ENCODE peak calls at places on chromosome 1, in seven cellular contexts. One of them, this sample, is unnamed.

GRCh38 chr1:226162898-226163297 is 23.6 kb downstream of the ACBD3 start:
- DNase-seq in right cardiac atrium: no peak
- DNase-seq in activated T-helper 1 cell treated with Interleukin-2 at 50 U/mL for 16 hours: no peak
- DNase-seq in cardiac septum: no peak
- DNase-seq in KBM-7: no peak
- DNase-seq in EH: no peak
- DNase-seq in HT1080: no peak
- DNase-seq in this sample: no peak

GRCh38 chr1:84708031-84708430 is 17.8 kb upstream of the SSX2IP start:
- DNase-seq in cardiac septum: no peak
- DNase-seq in KBM-7: no peak
- DNase-seq in right cardiac atrium: no peak
- DNase-seq in HT1080: no peak
- DNase-seq in EH: peak
- DNase-seq in activated T-helper 1 cell treated with Interleukin-2 at 50 U/mL for 16 hours: no peak
- DNase-seq in this sample: no peak

GRCh38 chr1:115838805-115839705 is 1.9 kb downstream of the NHLH2 start:
- DNase-seq in KBM-7: peak
- DNase-seq in right cardiac atrium: peak
- DNase-seq in cardiac septum: no peak
- DNase-seq in EH: peak
- DNase-seq in activated T-helper 1 cell treated with Interleukin-2 at 50 U/mL for 16 hours: no peak
- DNase-seq in HT1080: no peak
- DNase-seq in this sample: no peak

GRCh38 chr1:149879556-149879955 is 19.8 kb upstream of the BOLA1 start:
- DNase-seq in EH: no peak
- DNase-seq in right cardiac atrium: no peak
- DNase-seq in activated T-helper 1 cell treated with Interleukin-2 at 50 U/mL for 16 hours: no peak
- DNase-seq in KBM-7: no peak
- DNase-seq in cardiac septum: no peak
- DNase-seq in HT1080: no peak
- DNase-seq in this sample: no peak

GRCh38 chr1:112021263-112021662 is 31.8 kb upstream of the KCND3 start:
- DNase-seq in KBM-7: no peak
- DNase-seq in cardiac septum: no peak
- DNase-seq in HT1080: no peak
- DNase-seq in right cardiac atrium: no peak
- DNase-seq in activated T-helper 1 cell treated with Interleukin-2 at 50 U/mL for 16 hours: no peak
- DNase-seq in EH: no peak
- DNase-seq in this sample: no peak

GRCh38 chr1:169676001-169676400 is 35.4 kb downstream of the SELL start:
- DNase-seq in right cardiac atrium: no peak
- DNase-seq in activated T-helper 1 cell treated with Interleukin-2 at 50 U/mL for 16 hours: no peak
- DNase-seq in cardiac septum: no peak
- DNase-seq in KBM-7: no peak
- DNase-seq in HT1080: peak
- DNase-seq in EH: peak
- DNase-seq in this sample: no peak

GRCh38 chr1:36324322-36324802 is 917 bp upstream of the EVA1B start:
- DNase-seq in activated T-helper 1 cell treated with Interleukin-2 at 50 U/mL for 16 hours: no peak
- DNase-seq in KBM-7: no peak
- DNase-seq in right cardiac atrium: no peak
- DNase-seq in cardiac septum: no peak
- DNase-seq in EH: peak
- DNase-seq in HT1080: no peak
- DNase-seq in this sample: no peak

GRCh38 chr1:207981976-207982375 is 71.1 kb upstream of the CD34 start:
- DNase-seq in HT1080: peak
- DNase-seq in activated T-helper 1 cell treated with Interleukin-2 at 50 U/mL for 16 hours: no peak
- DNase-seq in EH: peak
- DNase-seq in cardiac septum: no peak
- DNase-seq in KBM-7: peak
- DNase-seq in right cardiac atrium: no peak
- DNase-seq in this sample: no peak

GRCh38 chr1:54502342-54502741 is 45.7 kb upstream of the ACOT11 start:
- DNase-seq in right cardiac atrium: no peak
- DNase-seq in cardiac septum: no peak
- DNase-seq in HT1080: no peak
- DNase-seq in activated T-helper 1 cell treated with Interleukin-2 at 50 U/mL for 16 hours: no peak
- DNase-seq in EH: no peak
- DNase-seq in KBM-7: no peak
- DNase-seq in this sample: no peak

GRCh38 chr1:85475055-85475454 is 10.1 kb upstream of the DDAH1 start:
- DNase-seq in EH: no peak
- DNase-seq in KBM-7: no peak
- DNase-seq in right cardiac atrium: no peak
- DNase-seq in cardiac septum: no peak
- DNase-seq in HT1080: no peak
- DNase-seq in activated T-helper 1 cell treated with Interleukin-2 at 50 U/mL for 16 hours: no peak
- DNase-seq in this sample: no peak

GRCh38 chr1:108038837-108039236 is 73.9 kb upstream of the VAV3 start:
- DNase-seq in cardiac septum: no peak
- DNase-seq in activated T-helper 1 cell treated with Interleukin-2 at 50 U/mL for 16 hours: no peak
- DNase-seq in KBM-7: no peak
- DNase-seq in EH: no peak
- DNase-seq in right cardiac atrium: no peak
- DNase-seq in HT1080: no peak
- DNase-seq in this sample: no peak

GRCh38 chr1:247156787-247157232 is 15.0 kb downstream of the ZNF124 start:
- DNase-seq in activated T-helper 1 cell treated with Interleukin-2 at 50 U/mL for 16 hours: no peak
- DNase-seq in HT1080: no peak
- DNase-seq in EH: peak
- DNase-seq in cardiac septum: no peak
- DNase-seq in KBM-7: peak
- DNase-seq in right cardiac atrium: no peak
- DNase-seq in this sample: no peak

GRCh38 chr1:94697839-94698238 is 122.3 kb upstream of the SLC44A3 start:
- DNase-seq in activated T-helper 1 cell treated with Interleukin-2 at 50 U/mL for 16 hours: no peak
- DNase-seq in right cardiac atrium: no peak
- DNase-seq in HT1080: no peak
- DNase-seq in KBM-7: no peak
- DNase-seq in cardiac septum: no peak
- DNase-seq in EH: no peak
- DNase-seq in this sample: no peak

GRCh38 chr1:81113688-81114087 is 687.0 kb upstream of the ADGRL2 start:
- DNase-seq in activated T-helper 1 cell treated with Interleukin-2 at 50 U/mL for 16 hours: no peak
- DNase-seq in cardiac septum: no peak
- DNase-seq in right cardiac atrium: no peak
- DNase-seq in EH: peak
- DNase-seq in HT1080: peak
- DNase-seq in KBM-7: no peak
- DNase-seq in this sample: no peak

GRCh38 chr1:223747838-223748335 is 35.5 kb downstream of the CAPN2 start:
- DNase-seq in KBM-7: no peak
- DNase-seq in HT1080: no peak
- DNase-seq in cardiac septum: no peak
- DNase-seq in EH: peak
- DNase-seq in activated T-helper 1 cell treated with Interleukin-2 at 50 U/mL for 16 hours: no peak
- DNase-seq in right cardiac atrium: peak
- DNase-seq in this sample: no peak

GRCh38 chr1:89721351-89721750 is 88.4 kb downstream of the LRRC8C start:
- DNase-seq in EH: peak
- DNase-seq in KBM-7: peak
- DNase-seq in HT1080: peak
- DNase-seq in cardiac septum: no peak
- DNase-seq in activated T-helper 1 cell treated with Interleukin-2 at 50 U/mL for 16 hours: no peak
- DNase-seq in right cardiac atrium: no peak
- DNase-seq in this sample: no peak

GRCh38 chr1:1610796-1611597 is 4.3 kb upstream of the MIB2 start:
- DNase-seq in cardiac septum: no peak
- DNase-seq in HT1080: no peak
- DNase-seq in activated T-helper 1 cell treated with Interleukin-2 at 50 U/mL for 16 hours: no peak
- DNase-seq in KBM-7: peak
- DNase-seq in EH: no peak
- DNase-seq in right cardiac atrium: peak
- DNase-seq in this sample: no peak

GRCh38 chr1:34983700-34984355 is 1.3 kb downstream of the TMEM35B start:
- DNase-seq in HT1080: no peak
- DNase-seq in activated T-helper 1 cell treated with Interleukin-2 at 50 U/mL for 16 hours: no peak
- DNase-seq in EH: peak
- DNase-seq in KBM-7: no peak
- DNase-seq in right cardiac atrium: no peak
- DNase-seq in cardiac septum: no peak
- DNase-seq in this sample: no peak

This sample was measured in mesenteric fat pad.